ENCODE peak calls at places on chromosome 12, in ten cellular contexts. Q is breast epithelium; K is CD4-positive, alpha-beta T cell; U is AG09319; Y is bronchial epithelial cell; G is heart right ventricle; L is heart left ventricle; X is psoas muscle; F is fibroblast of lung; I is natural killer cell. N is an unnamed sample.

GRCh38 chr12:121803861-121804416 is at the start of gene SETD1B:
- DNase-seq in K (peak), Q (no peak), U (no peak), Y (no peak), X (peak), I (peak), G (peak), F (peak), L (peak), N (no peak)

GRCh38 chr12:124861492-124861891 is 2.2 kb downstream of the SCARB1 start:
- DNase-seq in F (peak), G (peak), I (no peak), K (no peak), X (peak), Q (peak), U (no peak), L (peak), Y (peak), N (peak)

GRCh38 chr12:106493531-106493930 is 89.3 kb upstream of the RFX4 start:
- DNase-seq in Y (no peak), L (no peak), F (no peak), K (no peak), Q (no peak), G (no peak), I (no peak), X (no peak), U (no peak), N (no peak)

GRCh38 chr12:6468283-6468575 is 2.2 kb downstream of the VAMP1 start:
- DNase-seq in Y (peak), U (no peak), I (no peak), F (peak), Q (no peak), L (no peak), X (no peak), K (no peak), G (no peak), N (no peak)

GRCh38 chr12:80000831-80001230 is 65.9 kb upstream of the PPP1R12A start:
- DNase-seq in G (no peak), Y (peak), F (no peak), K (no peak), L (no peak), U (no peak), Q (no peak), I (no peak), X (no peak), N (no peak)

GRCh38 chr12:6078378-6079083 is 45.9 kb downstream of the VWF start:
- DNase-seq in X (no peak), K (no peak), G (no peak), Y (no peak), L (no peak), I (no peak), Q (no peak), U (no peak), F (peak), N (peak)

GRCh38 chr12:28963554-28963953 is 185.5 kb upstream of the FAR2 start:
- DNase-seq in Q (no peak), F (peak), I (no peak), K (no peak), X (no peak), L (no peak), U (no peak), Y (peak), G (no peak), N (no peak)

GRCh38 chr12:12947902-12948301 is 4.1 kb downstream of the GPRC5D start:
- DNase-seq in Y (no peak), F (no peak), X (no peak), G (no peak), U (no peak), L (no peak), I (no peak), K (no peak), Q (no peak), N (no peak)

GRCh38 chr12:32993404-32993803 is 96.8 kb upstream of the PKP2 start:
- DNase-seq in Q (no peak), U (no peak), K (no peak), G (no peak), F (no peak), X (no peak), Y (peak), L (no peak), I (no peak), N (no peak)

GRCh38 chr12:12266389-12266872 is 413 bp downstream of the LRP6 start:
- DNase-seq in K (no peak), G (no peak), X (no peak), U (no peak), I (no peak), Q (no peak), Y (no peak), F (no peak), L (no peak), N (no peak)

GRCh38 chr12:92041742-92042141 is 103.9 kb downstream of the BTG1 start:
- DNase-seq in G (no peak), F (peak), U (no peak), I (no peak), L (no peak), Q (no peak), X (no peak), K (peak), Y (peak), N (no peak)

GRCh38 chr12:58621126-58621525 is 299.2 kb downstream of the LRIG3 start:
- DNase-seq in U (no peak), F (no peak), K (no peak), Y (no peak), G (no peak), I (no peak), X (no peak), Q (no peak), L (no peak), N (no peak)

GRCh38 chr12:31325524-31325875 is 450 bp downstream of the SINHCAF start:
- DNase-seq in Y (no peak), F (no peak), K (peak), G (peak), Q (no peak), X (no peak), L (no peak), I (no peak), U (no peak), N (no peak)

GRCh38 chr12:100868487-100868886 is 73.9 kb downstream of the ANO4 start:
- DNase-seq in Q (no peak), X (no peak), I (no peak), U (no peak), K (no peak), L (no peak), F (peak), G (no peak), Y (peak), N (peak)

GRCh38 chr12:25056011-25056410 is 107.1 kb upstream of the BCAT1 start:
- DNase-seq in Y (peak), U (no peak), I (no peak), F (no peak), X (no peak), Q (no peak), K (no peak), G (no peak), L (no peak), N (no peak)

GRCh38 chr12:132603240-132604107 is 6.9 kb downstream of the LRCOL1 start:
- DNase-seq in X (peak), G (no peak), Q (no peak), K (no peak), I (no peak), F (no peak), U (no peak), Y (no peak), L (peak), N (no peak)

DNA sequence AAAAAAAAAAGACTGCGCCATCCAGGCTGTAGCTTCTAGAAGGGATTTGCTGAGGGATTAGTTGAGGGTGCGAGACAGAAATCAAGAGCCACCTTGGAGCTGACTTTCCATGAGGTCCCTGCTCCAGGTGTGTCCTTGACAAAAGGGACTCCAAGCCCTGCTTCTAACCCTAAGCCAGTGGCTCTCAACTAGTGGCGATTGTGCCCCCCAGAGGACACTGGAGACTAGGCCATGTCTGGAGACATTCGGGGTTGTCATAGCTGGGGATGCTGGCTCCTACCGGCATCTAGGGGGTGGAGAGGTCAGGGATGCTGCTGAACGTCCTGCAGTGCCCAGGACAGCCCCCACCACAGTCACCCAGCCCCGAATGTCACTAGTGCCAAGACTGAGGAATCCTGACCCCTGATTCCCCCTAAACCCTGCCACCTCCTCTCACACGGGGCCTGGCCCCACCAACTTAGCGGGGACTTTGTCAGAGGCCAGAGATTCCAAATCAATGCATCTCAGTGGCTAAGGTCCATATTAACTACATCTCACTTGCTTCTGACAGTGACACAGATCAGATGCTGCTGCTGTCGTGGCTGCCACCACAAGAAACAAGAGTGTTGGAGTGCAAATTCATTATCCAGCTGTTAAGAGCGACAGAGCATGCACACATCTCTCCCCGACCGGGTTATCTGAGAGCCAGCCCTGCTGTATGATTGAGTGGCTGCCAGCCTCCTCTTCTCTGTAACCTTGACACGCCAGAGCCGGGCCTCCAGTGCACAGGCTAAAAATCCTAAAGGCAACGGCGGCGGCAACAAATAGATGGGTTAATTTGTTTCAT is 40.4 kb downstream of the SPRING1 start:
- DNase-seq in G (peak), I (no peak), U (no peak), Q (no peak), K (no peak), Y (no peak), X (no peak), F (no peak), L (peak), N (no peak)
- TF ChIP-seq CTCF in G (no peak), I (no peak), U (peak), Q (no peak), K (no peak), Y (peak), X (no peak), F (peak), L (peak), N (peak)

GRCh38 chr12:128820723-128821432 is 2.9 kb downstream of the SLC15A4 start:
- DNase-seq in U (no peak), F (no peak), X (peak), K (no peak), L (peak), Y (no peak), Q (no peak), I (no peak), G (peak), N (no peak)

GRCh38 chr12:128825845-128826244 is 2.1 kb upstream of the SLC15A4 start:
- DNase-seq in Q (no peak), U (no peak), L (no peak), F (no peak), I (no peak), X (no peak), G (no peak), K (no peak), Y (no peak), N (no peak)

GRCh38 chr12:128827724-128828123 is 4.0 kb upstream of the SLC15A4 start:
- DNase-seq in K (no peak), Q (no peak), F (no peak), L (no peak), I (no peak), U (no peak), X (no peak), G (no peak), Y (no peak), N (no peak)

GRCh38 chr12:128823216-128823915 is 392 bp downstream of the SLC15A4 start:
- DNase-seq in F (no peak), K (no peak), X (peak), G (no peak), Y (peak), I (no peak), U (no peak), L (no peak), Q (no peak), N (no peak)

GRCh38 chr12:128823916-128824839 is at the start of gene SLC15A4:
- DNase-seq in Y (peak), L (peak), G (peak), X (peak), I (peak), Q (peak), U (peak), F (peak), K (peak), N (peak)
- TF ChIP-seq CTCF in Y (peak), L (peak), G (no peak), X (no peak), I (no peak), Q (no peak), U (no peak), F (peak), K (no peak), N (peak)

DNA sequence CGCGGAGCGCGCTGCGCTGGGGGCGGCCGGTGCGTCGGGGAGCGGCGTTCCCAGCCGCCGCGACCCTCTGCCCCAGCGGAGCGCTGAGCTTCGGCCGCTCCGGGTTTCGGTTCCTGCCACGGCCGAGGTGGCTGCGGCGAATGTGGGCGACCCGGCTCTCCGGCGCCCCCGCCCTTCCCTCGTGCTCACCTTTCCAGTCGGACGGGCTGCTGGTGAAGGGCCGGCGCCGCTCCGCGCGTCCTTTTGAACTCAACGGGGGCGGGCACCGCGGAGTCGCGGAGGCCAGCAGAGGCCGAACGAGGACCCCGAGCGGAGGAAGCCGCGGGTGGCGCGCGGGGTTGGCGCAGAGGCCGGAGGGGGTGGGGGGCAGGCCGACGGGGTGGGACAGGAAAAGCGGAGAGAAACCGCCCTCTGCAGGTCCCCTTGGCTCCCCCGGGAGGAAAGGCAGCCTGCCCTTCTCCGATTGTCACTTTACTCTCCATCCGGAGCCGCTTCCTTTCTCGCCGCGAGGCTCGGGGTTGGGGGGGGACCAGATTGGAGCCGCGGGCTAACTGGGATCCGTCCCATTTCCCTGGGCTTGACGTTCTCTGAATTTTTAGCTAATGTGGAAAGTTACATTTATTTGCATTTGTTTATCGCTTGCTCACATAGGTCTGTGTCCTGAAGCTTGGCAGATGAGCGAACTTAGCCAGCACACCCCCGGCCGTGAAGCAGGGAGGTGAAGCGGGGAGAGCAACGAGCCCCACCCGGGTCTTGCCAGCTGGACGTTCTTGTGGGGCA is at the start of gene SMAGP:
- DNase-seq in I (peak), G (peak), Y (peak), K (peak), X (peak), U (no peak), F (peak), L (peak), Q (peak), N (no peak)
- TF ChIP-seq CTCF in I (no peak), G (no peak), Y (peak), K (no peak), X (no peak), U (no peak), F (no peak), L (no peak), Q (no peak), N (no peak)

GRCh38 chr12:17278946-17279345 is 673.0 kb upstream of the LMO3 start:
- DNase-seq in I (no peak), Y (peak), K (no peak), Q (no peak), G (no peak), L (no peak), F (peak), X (no peak), U (no peak), N (no peak)
- TF ChIP-seq CTCF in I (no peak), Y (peak), K (no peak), Q (no peak), G (no peak), L (no peak), F (no peak), X (no peak), U (no peak), N (peak)

GRCh38 chr12:125989716-125990115 is 924.5 kb downstream of the AACS start:
- DNase-seq in G (no peak), Q (no peak), X (no peak), L (no peak), K (no peak), I (no peak), F (no peak), U (no peak), Y (no peak), N (no peak)

GRCh38 chr12:125988545-125988944 is 923.3 kb downstream of the AACS start:
- DNase-seq in X (no peak), G (no peak), I (no peak), K (no peak), Q (no peak), L (no peak), U (no peak), F (no peak), Y (peak), N (no peak)

GRCh38 chr12:125981610-125982253 is 916.5 kb downstream of the AACS start:
- DNase-seq in G (no peak), Q (no peak), K (no peak), I (no peak), L (no peak), U (no peak), X (no peak), F (no peak), Y (no peak), N (no peak)

GRCh38 chr12:125983094-125983783 is 918.0 kb downstream of the AACS start:
- DNase-seq in K (no peak), Q (peak), G (no peak), I (no peak), L (no peak), X (no peak), Y (peak), F (peak), U (no peak), N (peak)

GRCh38 chr12:125983784-125984510 is 918.7 kb downstream of the AACS start:
- DNase-seq in L (no peak), F (peak), U (no peak), I (no peak), X (no peak), K (no peak), Q (peak), Y (no peak), G (no peak), N (peak)
- TF ChIP-seq CTCF in L (no peak), F (no peak), U (no peak), I (no peak), X (no peak), K (no peak), Q (no peak), Y (no peak), G (no peak), N (no peak)

DNA sequence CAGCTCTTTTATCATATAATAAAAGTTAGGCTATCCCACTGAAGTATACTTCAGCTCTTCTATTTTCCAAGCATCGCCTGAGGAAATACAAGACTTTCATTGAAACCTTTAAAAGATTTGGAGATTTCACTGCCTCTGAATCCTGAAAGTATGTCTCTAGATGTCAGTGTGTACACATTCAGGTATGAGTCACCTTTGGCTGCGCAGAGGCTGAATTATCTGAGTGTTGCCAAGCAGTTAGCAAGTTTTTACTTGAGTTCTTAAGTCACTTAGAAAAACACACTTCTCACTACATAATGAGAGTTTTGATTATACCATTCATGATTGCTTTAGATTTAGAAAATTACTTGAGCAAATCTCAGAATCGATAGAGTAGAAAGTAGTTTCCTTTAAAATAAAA is 210.3 kb downstream of the TMTC2 start:
- DNase-seq in I (no peak), Y (peak), L (no peak), F (peak), Q (peak), K (no peak), X (no peak), G (no peak), U (no peak), N (peak)
- TF ChIP-seq CTCF in I (no peak), Y (no peak), L (no peak), F (no peak), Q (no peak), K (no peak), X (no peak), G (no peak), U (no peak), N (no peak)

DNA sequence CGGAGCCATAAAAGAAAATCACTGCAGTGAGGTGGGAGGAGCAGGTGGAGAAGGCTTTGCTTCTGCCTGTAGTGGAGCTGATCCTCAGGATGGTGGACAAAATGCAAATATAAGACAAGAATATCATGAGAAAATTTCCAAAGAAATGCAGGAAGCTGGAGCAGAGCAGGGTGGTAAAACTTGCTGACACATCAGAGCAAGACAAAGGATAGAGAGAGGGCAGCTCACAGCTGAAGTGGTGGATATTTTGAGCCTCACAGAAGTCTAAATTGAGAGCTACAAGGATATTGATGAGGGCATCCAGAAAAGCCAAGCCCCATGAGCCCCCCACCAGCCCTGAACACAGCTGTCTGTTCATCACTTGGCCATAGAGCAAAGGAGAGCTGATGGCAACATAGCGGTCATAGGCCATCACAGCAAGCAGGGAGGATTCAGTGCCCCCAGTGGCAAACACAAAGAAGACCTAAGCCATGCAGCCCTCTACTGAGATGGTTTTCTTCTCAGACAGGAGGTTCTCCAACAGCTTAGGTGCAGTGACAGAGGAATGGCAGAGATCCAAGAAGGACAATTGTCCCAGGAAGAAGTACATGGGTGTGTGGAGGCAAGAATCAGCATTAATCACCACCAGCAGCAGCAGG is 30.0 kb upstream of the ANP32D start:
- DNase-seq in U (no peak), I (no peak), Y (no peak), F (no peak), K (no peak), L (no peak), Q (no peak), G (no peak), X (no peak), N (no peak)
- TF ChIP-seq CTCF in U (no peak), I (no peak), Y (no peak), F (no peak), K (no peak), L (no peak), Q (no peak), G (no peak), X (no peak), N (no peak)

N was measured in astrocyte of the cerebellum.